ENCODE peak calls at places on chromosomes 11 and 22, in nine cellular contexts. J is heart left ventricle, Y is transverse colon, E is Peyer's patch, F is K562, H is A549, O is spleen, C is IMR-90, X is uterus. S is an unnamed sample.

GRCh38 chr22:23404689-23405365 is 175.3 kb downstream of the IGLL1 start:
- DNase-seq in Y (no peak), E (no peak), C (peak; percentile 40), J (no peak), X (no peak), F (no peak), H (no peak), O (peak; percentile 60), S (no peak)

GRCh38 chr22:31614781-31615480 is 47.1 kb downstream of the PISD start:
- DNase-seq in C (no peak), X (no peak), H (no peak), O (no peak), F (no peak), E (no peak), J (peak; percentile 63), Y (no peak), S (no peak)

GRCh38 chr11:12448131-12448939 is 71.0 kb downstream of the PARVA start:
- DNase-seq in E (no peak), F (no peak), X (no peak), J (no peak), Y (no peak), C (no peak), O (no peak), H (no peak), S (no peak)

GRCh38 chr11:32400196-32400595 is 35.1 kb downstream of the WT1 start:
- DNase-seq in J (no peak), F (no peak), H (no peak), Y (no peak), O (no peak), E (no peak), C (peak; percentile 10), X (no peak), S (no peak)

GRCh38 chr22:47059701-47060161 is 297.3 kb downstream of the TBC1D22A start:
- DNase-seq in E (no peak), X (no peak), O (peak; percentile 25), F (no peak), C (no peak), J (no peak), H (no peak), Y (no peak), S (no peak)

GRCh38 chr22:17810570-17811116 is 36.4 kb upstream of the BID start:
- DNase-seq in J (no peak), O (no peak), F (no peak), C (no peak), E (no peak), H (no peak), Y (no peak), X (no peak), S (no peak)

GRCh38 chr11:7655253-7656217 is 17.8 kb downstream of the CYB5R2 start:
- DNase-seq in E (no peak), C (no peak), O (no peak), F (no peak), H (no peak), X (no peak), J (no peak), Y (no peak), S (no peak)

GRCh38 chr11:128551641-128552335 is 35.6 kb downstream of the ETS1 start:
- DNase-seq in J (no peak), C (no peak), F (no peak), Y (no peak), X (no peak), O (no peak), H (no peak), E (peak; percentile 62), S (no peak)

DNA sequence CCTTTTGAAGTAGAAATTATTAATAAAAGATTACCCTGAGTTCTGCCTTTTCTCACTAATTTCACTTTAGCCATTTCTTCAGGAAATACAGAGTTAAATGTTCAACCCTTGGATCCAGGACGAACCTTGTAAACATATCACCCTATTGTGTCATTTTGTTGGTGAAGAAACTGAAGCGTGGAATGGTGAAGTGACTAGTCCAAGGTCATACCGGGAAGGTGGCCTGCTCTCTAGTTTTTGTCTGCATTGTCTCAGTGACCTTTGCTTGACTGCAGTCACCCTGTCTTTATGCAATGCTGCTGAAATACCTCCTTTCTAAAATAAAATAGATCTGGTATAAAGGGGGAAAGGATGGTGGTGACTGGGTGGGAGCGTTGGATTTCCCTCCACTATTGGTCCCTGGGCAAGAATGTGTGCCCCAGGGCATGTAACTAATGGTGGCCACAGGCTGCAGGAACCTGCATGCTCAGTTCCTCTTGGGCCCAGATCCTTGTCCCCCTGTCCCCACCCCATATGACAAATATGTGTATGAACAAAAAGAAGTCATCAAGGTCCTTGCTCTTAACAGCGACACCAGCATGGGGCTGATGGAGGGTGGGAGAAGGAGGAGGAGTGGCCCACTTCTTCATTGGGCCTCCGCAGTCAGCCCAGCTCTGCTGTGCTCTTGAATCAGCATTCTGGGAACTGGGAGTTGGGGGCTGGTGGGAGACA is 977 bp upstream of the SORL1-AS1 start:
- DNase-seq in Y (no peak), O (no peak), J (no peak), F (no peak), X (no peak), E (no peak), C (no peak), H (no peak), S (no peak)
- H3K4me3 ChIP-seq in Y (peak overlapping the region; percentile 8), O (peak overlapping the region; percentile 83), J (peak overlapping the region; percentile 74), F (no peak overlapping the region), X (no peak overlapping the region), E (peak overlapping the region; percentile 4), C (no peak overlapping the region), H (no peak overlapping the region), S (no peak overlapping the region)

GRCh38 chr22:35615156-35615555 is 2.0 kb downstream of the MB start:
- DNase-seq in E (no peak), J (no peak), C (no peak), F (no peak), Y (no peak), H (no peak), X (no peak), O (no peak), S (peak; percentile 72)

GRCh38 chr22:35617137-35617755 is at the start of gene MB:
- DNase-seq in Y (no peak), J (peak; percentile 75), H (no peak), O (no peak), E (no peak), X (no peak), C (no peak), F (no peak), S (peak; percentile 93)

GRCh38 chr22:35618427-35619223 is 1.5 kb upstream of the MB start:
- DNase-seq in C (no peak), H (no peak), Y (no peak), J (no peak), E (no peak), X (no peak), F (no peak), O (no peak), S (no peak)

GRCh38 chr22:35614404-35614803 is 2.7 kb downstream of the MB start:
- DNase-seq in O (no peak), Y (no peak), C (no peak), H (no peak), E (no peak), J (no peak), X (no peak), F (no peak), S (no peak)

DNA sequence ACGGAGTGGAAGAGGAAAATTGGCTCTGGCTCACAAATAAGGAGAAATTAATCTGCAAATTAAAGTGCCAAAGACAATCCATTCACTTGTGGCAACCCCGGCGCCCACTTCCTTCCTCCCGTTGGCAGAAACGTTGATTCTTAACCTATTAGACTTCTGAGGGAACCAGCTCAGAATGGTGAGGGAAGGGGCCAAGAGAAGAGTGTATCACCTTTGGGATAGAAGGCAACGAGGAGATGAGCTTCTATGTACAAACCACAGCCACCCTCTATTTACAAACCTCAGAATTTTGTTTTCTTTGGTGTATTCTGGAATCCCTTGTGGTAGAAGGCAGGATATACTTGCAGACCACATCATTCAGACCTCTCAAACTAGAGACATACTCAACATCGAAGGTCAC is 1.1 kb downstream of the MB start:
- DNase-seq in E (no peak), C (no peak), J (no peak), H (no peak), Y (no peak), F (no peak), O (no peak), X (no peak), S (no peak)
- TF ChIP-seq POLR2A in E (no peak), C (no peak), J (no peak), H (no peak), Y (no peak), F (no peak), O (no peak), X (no peak), S (no peak)

GRCh38 chr11:107676341-107676740 is 35.5 kb downstream of the SLN start:
- DNase-seq in O (no peak), Y (no peak), C (no peak), F (no peak), E (no peak), X (no peak), H (no peak), J (no peak), S (no peak)
- H3K4me3 ChIP-seq in O (no peak overlapping the region), Y (no peak overlapping the region), C (no peak overlapping the region), F (no peak overlapping the region), E (no peak overlapping the region), X (no peak overlapping the region), H (no peak overlapping the region), J (no peak overlapping the region), S (no peak overlapping the region)

GRCh38 chr11:57711414-57712255 is at the start of gene MED19:
- DNase-seq in J (peak; percentile 83), Y (peak; percentile 88), O (peak; percentile 95), E (peak; percentile 76), C (peak; percentile 72), X (peak; percentile 79), F (peak; percentile 87), H (peak; percentile 75), S (peak; percentile 45)

GRCh38 chr11:57713849-57714248 is 1.5 kb downstream of the TMX2 start:
- DNase-seq in F (no peak), E (no peak), O (no peak), C (no peak), H (no peak), J (no peak), X (no peak), Y (no peak), S (no peak)

GRCh38 chr11:57709802-57710367 is 2.1 kb downstream of the MED19 start:
- DNase-seq in F (no peak), E (no peak), O (no peak), C (no peak), J (no peak), H (no peak), Y (no peak), X (no peak), S (no peak)

DNA sequence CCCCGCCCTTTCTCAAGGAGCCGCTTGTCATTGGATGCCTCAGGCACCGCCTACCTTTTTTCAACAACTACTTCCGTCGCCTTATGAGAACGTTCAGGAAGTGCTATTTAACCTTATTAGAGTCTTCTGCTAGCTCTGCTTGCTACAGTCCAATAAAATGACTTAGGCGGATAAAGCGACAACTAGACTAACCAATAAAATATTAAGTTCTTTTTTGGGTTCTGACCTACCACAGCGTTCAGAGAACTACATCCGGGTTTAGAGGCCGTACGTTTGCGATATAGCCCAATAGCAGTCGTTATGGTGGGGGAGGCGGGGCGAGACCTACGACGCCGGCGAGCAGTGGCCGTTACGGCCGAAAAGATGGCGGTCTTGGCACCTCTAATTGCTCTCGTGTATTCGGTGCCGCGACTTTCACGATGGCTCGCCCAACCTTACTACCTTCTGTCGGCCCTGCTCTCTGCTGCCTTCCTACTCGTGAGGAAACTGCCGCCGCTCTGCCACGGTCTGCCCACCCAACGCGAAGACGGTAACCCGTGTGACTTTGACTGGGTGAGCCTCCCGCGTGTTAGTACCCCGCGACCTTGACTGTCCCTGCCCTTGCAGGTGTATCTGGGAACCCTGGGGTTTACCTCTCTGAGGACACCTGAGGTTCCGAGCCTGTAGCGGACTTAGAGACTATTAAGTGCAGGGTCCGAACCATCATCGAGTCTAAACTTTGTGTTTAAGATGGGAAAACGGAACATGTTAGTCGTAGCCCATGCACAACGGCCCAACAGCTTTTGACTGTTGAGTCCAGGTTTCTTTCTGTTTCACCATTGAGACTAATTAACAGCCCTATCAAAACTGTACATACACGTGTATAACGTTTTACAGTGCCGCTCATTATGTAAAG is at the start of gene TMX2:
- DNase-seq in Y (peak; percentile 94), F (peak; percentile 69), O (peak; percentile 95), X (peak; percentile 90), E (peak; percentile 91), J (peak; percentile 92), H (peak; percentile 95), C (peak; percentile 100), S (peak; percentile 95)
- TF ChIP-seq POLR2A in Y (peak; percentile 69), F (peak; percentile 95), O (no peak), X (no peak), E (peak; percentile 37), J (no peak), H (peak; percentile 80), C (peak; percentile 81), S (peak; percentile 49)

S was measured in gastrocnemius medialis.